ENCODE peak calls at places on chromosomes 13 and 19, in eight cellular contexts. One of them, this sample, is unnamed.

GRCh38 chr19:18951721-18952281 is 10.8 kb upstream of the HOMER3 start:
- DNase-seq in NAMALWA: no peak
- DNase-seq in iris pigment epithelial cell: peak; percentile 17
- DNase-seq in SW480: no peak
- DNase-seq in brain pericyte: no peak
- DNase-seq in M059J: peak; percentile 97
- DNase-seq in NCI-H2081: no peak
- DNase-seq in NCI-H1417 treated with DMSO at 0.1 percent for 48 hours: no peak
- DNase-seq in this sample: no peak

GRCh38 chr19:48006762-48007161 is 12.3 kb downstream of the ELSPBP1 start:
- DNase-seq in NCI-H1417 treated with DMSO at 0.1 percent for 48 hours: no peak
- DNase-seq in NCI-H2081: no peak
- DNase-seq in brain pericyte: no peak
- DNase-seq in SW480: peak; percentile 48
- DNase-seq in NAMALWA: peak; percentile 32
- DNase-seq in iris pigment epithelial cell: peak; percentile 3
- DNase-seq in M059J: peak; percentile 21
- DNase-seq in this sample: peak; percentile 17

GRCh38 chr13:33471182-33471581 is 185.6 kb upstream of the STARD13 start:
- DNase-seq in brain pericyte: no peak
- DNase-seq in NCI-H2081: no peak
- DNase-seq in M059J: no peak
- DNase-seq in SW480: no peak
- DNase-seq in NAMALWA: no peak
- DNase-seq in NCI-H1417 treated with DMSO at 0.1 percent for 48 hours: no peak
- DNase-seq in iris pigment epithelial cell: peak; percentile 57
- DNase-seq in this sample: no peak

GRCh38 chr13:67283602-67284001 is 53.5 kb upstream of the PCDH9 start:
- DNase-seq in SW480: peak; percentile 86
- DNase-seq in brain pericyte: no peak
- DNase-seq in NCI-H1417 treated with DMSO at 0.1 percent for 48 hours: no peak
- DNase-seq in NAMALWA: no peak
- DNase-seq in M059J: no peak
- DNase-seq in NCI-H2081: no peak
- DNase-seq in iris pigment epithelial cell: peak; percentile 70
- DNase-seq in this sample: no peak

GRCh38 chr19:3175761-3176714 is 2.5 kb upstream of the S1PR4 start:
- DNase-seq in NAMALWA: peak; percentile 64
- DNase-seq in brain pericyte: no peak
- DNase-seq in SW480: peak; percentile 42
- DNase-seq in NCI-H1417 treated with DMSO at 0.1 percent for 48 hours: no peak
- DNase-seq in M059J: peak; percentile 92
- DNase-seq in iris pigment epithelial cell: peak; percentile 71
- DNase-seq in NCI-H2081: peak; percentile 8
- DNase-seq in this sample: no peak

GRCh38 chr13:50678464-50679162 is 164.9 kb downstream of the DLEU7 start:
- DNase-seq in brain pericyte: no peak
- DNase-seq in NAMALWA: no peak
- DNase-seq in iris pigment epithelial cell: peak; percentile 98
- DNase-seq in SW480: peak; percentile 99
- DNase-seq in M059J: peak; percentile 98
- DNase-seq in NCI-H1417 treated with DMSO at 0.1 percent for 48 hours: no peak
- DNase-seq in NCI-H2081: no peak
- DNase-seq in this sample: no peak

GRCh38 chr13:40940841-40941240 is 78.3 kb downstream of the ELF1 start:
- DNase-seq in NAMALWA: no peak
- DNase-seq in iris pigment epithelial cell: peak; percentile 17
- DNase-seq in M059J: no peak
- DNase-seq in brain pericyte: no peak
- DNase-seq in NCI-H1417 treated with DMSO at 0.1 percent for 48 hours: no peak
- DNase-seq in NCI-H2081: no peak
- DNase-seq in SW480: no peak
- DNase-seq in this sample: no peak

GRCh38 chr19:7478173-7478842 is 10.5 kb downstream of the PEX11G start:
- DNase-seq in M059J: peak; percentile 21
- DNase-seq in NAMALWA: no peak
- DNase-seq in SW480: no peak
- DNase-seq in brain pericyte: no peak
- DNase-seq in NCI-H2081: no peak
- DNase-seq in iris pigment epithelial cell: no peak
- DNase-seq in NCI-H1417 treated with DMSO at 0.1 percent for 48 hours: no peak
- DNase-seq in this sample: no peak

GRCh38 chr19:49469828-49470614 is 4.0 kb upstream of the FLT3LG start:
- DNase-seq in NCI-H1417 treated with DMSO at 0.1 percent for 48 hours: no peak
- DNase-seq in M059J: peak; percentile 18
- DNase-seq in brain pericyte: no peak
- DNase-seq in NCI-H2081: no peak
- DNase-seq in iris pigment epithelial cell: no peak
- DNase-seq in SW480: no peak
- DNase-seq in NAMALWA: peak; percentile 71
- DNase-seq in this sample: peak; percentile 89

GRCh38 chr19:676343-677105 is at the start of gene FSTL3:
- DNase-seq in NCI-H2081: no peak
- DNase-seq in SW480: peak; percentile 21
- DNase-seq in NAMALWA: no peak
- DNase-seq in iris pigment epithelial cell: peak; percentile 24
- DNase-seq in M059J: peak; percentile 34
- DNase-seq in NCI-H1417 treated with DMSO at 0.1 percent for 48 hours: no peak
- DNase-seq in brain pericyte: no peak
- DNase-seq in this sample: no peak

GRCh38 chr13:113744197-113745000 is 14.6 kb upstream of the TMEM255B start:
- DNase-seq in M059J: no peak
- DNase-seq in brain pericyte: no peak
- DNase-seq in iris pigment epithelial cell: no peak
- DNase-seq in NAMALWA: no peak
- DNase-seq in NCI-H1417 treated with DMSO at 0.1 percent for 48 hours: peak; percentile 85
- DNase-seq in SW480: peak; percentile 33
- DNase-seq in NCI-H2081: peak; percentile 65
- DNase-seq in this sample: no peak

GRCh38 chr19:17404621-17405249 is 695 bp downstream of the BST2 start:
- DNase-seq in NCI-H2081: no peak
- DNase-seq in iris pigment epithelial cell: no peak
- DNase-seq in NAMALWA: no peak
- DNase-seq in NCI-H1417 treated with DMSO at 0.1 percent for 48 hours: no peak
- DNase-seq in SW480: no peak
- DNase-seq in brain pericyte: no peak
- DNase-seq in M059J: no peak
- DNase-seq in this sample: peak; percentile 31

GRCh38 chr19:18290250-18291018 is 9.0 kb upstream of the JUND start:
- DNase-seq in NAMALWA: peak; percentile 47
- DNase-seq in M059J: no peak
- DNase-seq in NCI-H2081: no peak
- DNase-seq in iris pigment epithelial cell: peak; percentile 23
- DNase-seq in NCI-H1417 treated with DMSO at 0.1 percent for 48 hours: no peak
- DNase-seq in SW480: no peak
- DNase-seq in brain pericyte: no peak
- DNase-seq in this sample: peak; percentile 97

GRCh38 chr19:45191324-45191845 is 12.8 kb downstream of the BLOC1S3 start:
- DNase-seq in NCI-H2081: no peak
- DNase-seq in SW480: no peak
- DNase-seq in M059J: no peak
- DNase-seq in iris pigment epithelial cell: no peak
- DNase-seq in NCI-H1417 treated with DMSO at 0.1 percent for 48 hours: no peak
- DNase-seq in brain pericyte: no peak
- DNase-seq in NAMALWA: no peak
- DNase-seq in this sample: no peak

GRCh38 chr19:54207908-54208783 is 7.5 kb downstream of the RPS9 start:
- DNase-seq in NAMALWA: peak; percentile 69
- DNase-seq in iris pigment epithelial cell: peak; percentile 100
- DNase-seq in M059J: peak; percentile 73
- DNase-seq in brain pericyte: no peak
- DNase-seq in NCI-H1417 treated with DMSO at 0.1 percent for 48 hours: no peak
- DNase-seq in NCI-H2081: no peak
- DNase-seq in SW480: peak; percentile 30
- DNase-seq in this sample: peak; percentile 81

GRCh38 chr19:5877869-5878268 is 7.5 kb upstream of the FUT5 start:
- DNase-seq in SW480: no peak
- DNase-seq in brain pericyte: no peak
- DNase-seq in M059J: no peak
- DNase-seq in NAMALWA: no peak
- DNase-seq in NCI-H2081: no peak
- DNase-seq in iris pigment epithelial cell: no peak
- DNase-seq in NCI-H1417 treated with DMSO at 0.1 percent for 48 hours: no peak
- DNase-seq in this sample: no peak